ENCODE peak calls at places on chromosomes 6 and 20, in eight cellular contexts. L is T-helper 9 cell; U is NCI-H1105 treated with DMSO at 0.1 percent for 48 hours; Q is activated CD4-positive, CD25-positive, alpha-beta regulatory T cell treated with anti-CD3 and anti-CD28 coated beads, Interleukin-2, amount 50 U/mL, for 16 hours; H is PC-3; G is amniotic stem cell; O is fibroblast of lung; B is MV-4-11. N is an unnamed sample.
A peak's percentile ranks its signal among the peaks of the same experiment; 100 is the strongest.

GRCh38 chr20:62980970-62981369 is 25.8 kb downstream of the BHLHE23 start:
- DNase-seq in G (no peak), U (peak; percentile 72), H (peak; percentile 9), Q (no peak), O (no peak), B (peak; percentile 72), L (peak; percentile 37), N (no peak)

GRCh38 chr6:113299526-113299925 is 557.6 kb upstream of the MARCKS start:
- DNase-seq in L (no peak), G (no peak), H (no peak), O (no peak), U (peak; percentile 76), Q (no peak), B (no peak), N (no peak)

GRCh38 chr20:5080384-5080877 is 39.3 kb downstream of the PCNA start:
- DNase-seq in U (no peak), O (peak; percentile 27), B (peak; percentile 99), H (no peak), Q (no peak), G (no peak), L (no peak), N (no peak)

GRCh38 chr6:25132934-25133333 is 146.2 kb upstream of the CARMIL1 start:
- DNase-seq in O (no peak), B (peak; percentile 4), Q (no peak), G (no peak), U (no peak), H (no peak), L (no peak), N (peak; percentile 17)

GRCh38 chr6:89952696-89953095 is 58.4 kb downstream of the GJA10 start:
- DNase-seq in O (peak; percentile 92), B (peak; percentile 88), G (no peak), Q (peak; percentile 9), H (peak; percentile 92), L (peak; percentile 41), U (no peak), N (peak; percentile 10)

GRCh38 chr6:27765028-27765427 is 147.2 kb downstream of the OR2B2 start:
- DNase-seq in Q (no peak), U (no peak), L (no peak), G (no peak), O (no peak), H (no peak), B (no peak), N (no peak)

GRCh38 chr6:38445321-38445720 is 194.4 kb downstream of the BTBD9 start:
- DNase-seq in H (no peak), U (no peak), B (no peak), Q (no peak), G (no peak), O (peak; percentile 11), L (no peak), N (no peak)

GRCh38 chr20:36094497-36094896 is 60.0 kb upstream of the EPB41L1 start:
- DNase-seq in H (no peak), O (peak; percentile 50), L (no peak), U (no peak), B (no peak), G (no peak), Q (no peak), N (no peak)

GRCh38 chr6:83978324-83978734 is 55.2 kb upstream of the MRAP2 start:
- DNase-seq in U (no peak), G (no peak), O (peak; percentile 72), Q (no peak), B (no peak), H (no peak), L (no peak), N (no peak)

GRCh38 chr6:157791461-157791860 is 31.6 kb upstream of the SNX9 start:
- DNase-seq in Q (no peak), U (peak; percentile 98), G (no peak), H (no peak), O (no peak), L (no peak), B (no peak), N (no peak)

GRCh38 chr6:91082311-91082803 is 495.5 kb upstream of the MAP3K7 start:
- DNase-seq in U (no peak), B (no peak), Q (no peak), L (no peak), O (peak; percentile 78), H (peak; percentile 19), G (no peak), N (no peak)

GRCh38 chr6:23728707-23729106 is 397.3 kb upstream of the NRSN1 start:
- DNase-seq in L (no peak), O (no peak), Q (no peak), U (no peak), B (no peak), H (peak; percentile 20), G (no peak), N (no peak)

GRCh38 chr6:151180321-151180720 is 59.4 kb upstream of the AKAP12 start:
- DNase-seq in Q (no peak), H (no peak), L (no peak), G (no peak), O (no peak), B (peak; percentile 66), U (no peak), N (no peak)

GRCh38 chr20:59020938-59021551 is 1.8 kb downstream of the TUBB1 start:
- DNase-seq in O (peak; percentile 83), L (no peak), G (no peak), H (peak; percentile 73), U (no peak), B (no peak), Q (no peak), N (no peak)

GRCh38 chr20:59455392-59456341 is 148.7 kb upstream of the PHACTR3 start:
- DNase-seq in U (peak; percentile 73), O (no peak), G (peak; percentile 18), L (no peak), H (peak; percentile 48), Q (no peak), B (no peak), N (no peak)

GRCh38 chr20:36084897-36085617 is 69.5 kb upstream of the EPB41L1 start:
- DNase-seq in O (peak; percentile 58), U (no peak), H (peak; percentile 69), B (peak; percentile 73), G (no peak), Q (no peak), L (no peak), N (no peak)

GRCh38 chr20:33034115-33034514 is 2.7 kb downstream of the BPIFB6 start:
- DNase-seq in B (no peak), L (no peak), H (no peak), U (no peak), O (no peak), Q (no peak), G (no peak), N (no peak)

GRCh38 chr6:5084787-5085637 is at the start of gene PPP1R3G:
- DNase-seq in G (no peak), O (peak; percentile 73), U (peak; percentile 10), H (peak; percentile 53), B (peak; percentile 10), L (no peak), Q (no peak), N (no peak)

GRCh38 chr20:58646703-58647102 is 4.4 kb upstream of the STX16 start:
- DNase-seq in O (no peak), U (no peak), Q (no peak), L (no peak), H (no peak), B (no peak), G (no peak), N (no peak)

GRCh38 chr6:139943391-139943790 is 568.9 kb upstream of the CITED2 start:
- DNase-seq in U (no peak), G (peak; percentile 58), L (no peak), B (no peak), O (peak; percentile 97), H (peak; percentile 65), Q (no peak), N (peak; percentile 71)

GRCh38 chr6:56953597-56954388 is 1.1 kb upstream of the BEND6 start:
- DNase-seq in L (no peak), O (no peak), H (no peak), B (no peak), U (no peak), G (no peak), Q (no peak), N (no peak)

GRCh38 chr20:19934792-19935491 is 82.2 kb upstream of the NAA20 start:
- DNase-seq in L (no peak), Q (no peak), U (peak; percentile 70), B (peak; percentile 96), G (no peak), H (peak; percentile 27), O (no peak), N (no peak)

GRCh38 chr6:159461266-159461665 is 231.8 kb downstream of the SOD2 start:
- DNase-seq in H (peak; percentile 5), O (peak; percentile 27), B (no peak), G (no peak), U (no peak), L (no peak), Q (no peak), N (no peak)

GRCh38 chr6:142760152-142760551 is 184.8 kb downstream of the HIVEP2 start:
- DNase-seq in G (no peak), Q (no peak), L (no peak), H (peak; percentile 22), O (peak; percentile 77), B (no peak), U (no peak), N (no peak)

GRCh38 chr6:13165518-13166186 is 162.7 kb downstream of the TBC1D7 start:
- DNase-seq in B (no peak), L (no peak), G (no peak), Q (no peak), U (no peak), H (no peak), O (no peak), N (no peak)

GRCh38 chr6:157763129-157763893 is 59.7 kb upstream of the SNX9 start:
- DNase-seq in L (no peak), O (peak; percentile 65), B (peak; percentile 12), G (peak; percentile 67), U (peak; percentile 91), Q (no peak), H (peak; percentile 98), N (peak; percentile 65)

GRCh38 chr6:127914240-127914639 is 13.4 kb upstream of the THEMIS start:
- DNase-seq in Q (no peak), O (peak; percentile 18), U (no peak), B (no peak), G (no peak), H (peak; percentile 26), L (no peak), N (no peak)

GRCh38 chr6:119090256-119090655 is 11.8 kb upstream of the FAM184A start:
- DNase-seq in L (no peak), U (no peak), B (no peak), G (no peak), Q (no peak), O (peak; percentile 7), H (no peak), N (no peak)

GRCh38 chr6:6556738-6557503 is 31.6 kb upstream of the LY86 start:
- DNase-seq in H (peak; percentile 63), L (no peak), Q (no peak), O (no peak), G (no peak), U (peak; percentile 58), B (peak; percentile 88), N (no peak)

GRCh38 chr20:25284131-25284601 is 36.3 kb downstream of the PYGB start:
- DNase-seq in G (no peak), O (no peak), U (no peak), H (no peak), L (no peak), B (no peak), Q (no peak), N (no peak)